ENCODE peak calls at places on chromosomes 12 and 14, in six cellular contexts. One of them, this sample, is unnamed.

GRCh38 chr12:27595231-27595642 is 71.2 kb downstream of the PPFIBP1 start:
- DNase-seq in uterus: peak
- DNase-seq in hepatocyte: peak
- DNase-seq in thoracic aorta: peak
- DNase-seq in H9: no peak
- DNase-seq in CD8-positive, alpha-beta memory T cell: no peak
- DNase-seq in this sample: peak

GRCh38 chr14:74846168-74846567 is 29.8 kb downstream of the PROX2 start:
- DNase-seq in uterus: no peak
- DNase-seq in hepatocyte: peak
- DNase-seq in thoracic aorta: no peak
- DNase-seq in H9: no peak
- DNase-seq in CD8-positive, alpha-beta memory T cell: no peak
- DNase-seq in this sample: no peak

GRCh38 chr12:132630672-132631071 is 12.1 kb downstream of the P2RX2 start:
- DNase-seq in uterus: no peak
- DNase-seq in hepatocyte: no peak
- DNase-seq in thoracic aorta: no peak
- DNase-seq in H9: no peak
- DNase-seq in CD8-positive, alpha-beta memory T cell: no peak
- DNase-seq in this sample: no peak

GRCh38 chr12:105212431-105212830 is 23.5 kb downstream of the APPL2 start:
- DNase-seq in uterus: no peak
- DNase-seq in hepatocyte: no peak
- DNase-seq in thoracic aorta: no peak
- DNase-seq in H9: no peak
- DNase-seq in CD8-positive, alpha-beta memory T cell: no peak
- DNase-seq in this sample: no peak

GRCh38 chr12:52615208-52615868 is 3.0 kb downstream of the KRT73 start:
- DNase-seq in uterus: no peak
- DNase-seq in hepatocyte: no peak
- DNase-seq in thoracic aorta: no peak
- DNase-seq in H9: peak
- DNase-seq in CD8-positive, alpha-beta memory T cell: no peak
- DNase-seq in this sample: no peak

GRCh38 chr12:111216387-111217159 is 152.3 kb downstream of the PHETA1 start:
- DNase-seq in uterus: no peak
- DNase-seq in hepatocyte: no peak
- DNase-seq in thoracic aorta: no peak
- DNase-seq in H9: no peak
- DNase-seq in CD8-positive, alpha-beta memory T cell: no peak
- DNase-seq in this sample: no peak

GRCh38 chr14:55271572-55272414 is 572 bp downstream of the FBXO34 start:
- DNase-seq in uterus: peak
- DNase-seq in hepatocyte: peak
- DNase-seq in thoracic aorta: peak
- DNase-seq in H9: peak
- DNase-seq in CD8-positive, alpha-beta memory T cell: peak
- DNase-seq in this sample: peak

GRCh38 chr14:96263347-96264199 is 7.6 kb downstream of the BDKRB1 start:
- DNase-seq in uterus: no peak
- DNase-seq in hepatocyte: no peak
- DNase-seq in thoracic aorta: no peak
- DNase-seq in H9: no peak
- DNase-seq in CD8-positive, alpha-beta memory T cell: no peak
- DNase-seq in this sample: no peak

GRCh38 chr14:69376439-69376838 is 21.7 kb downstream of the ERH start:
- DNase-seq in uterus: no peak
- DNase-seq in hepatocyte: no peak
- DNase-seq in thoracic aorta: no peak
- DNase-seq in H9: no peak
- DNase-seq in CD8-positive, alpha-beta memory T cell: no peak
- DNase-seq in this sample: no peak

GRCh38 chr12:102806592-102806991 is 110.5 kb downstream of the PAH start:
- DNase-seq in uterus: no peak
- DNase-seq in hepatocyte: no peak
- DNase-seq in thoracic aorta: no peak
- DNase-seq in H9: no peak
- DNase-seq in CD8-positive, alpha-beta memory T cell: no peak
- DNase-seq in this sample: no peak

GRCh38 chr12:14408208-14408607 is 42.7 kb downstream of the ATF7IP start:
- DNase-seq in uterus: no peak
- DNase-seq in hepatocyte: no peak
- DNase-seq in thoracic aorta: no peak
- DNase-seq in H9: no peak
- DNase-seq in CD8-positive, alpha-beta memory T cell: peak
- DNase-seq in this sample: no peak

GRCh38 chr12:1822699-1823098 is 2.3 kb downstream of the LRTM2 start:
- DNase-seq in uterus: no peak
- DNase-seq in hepatocyte: no peak
- DNase-seq in thoracic aorta: no peak
- DNase-seq in H9: no peak
- DNase-seq in CD8-positive, alpha-beta memory T cell: no peak
- DNase-seq in this sample: no peak

GRCh38 chr12:41972196-41972994 is 172.3 kb downstream of the GXYLT1 start:
- DNase-seq in uterus: no peak
- DNase-seq in hepatocyte: no peak
- DNase-seq in thoracic aorta: no peak
- DNase-seq in H9: no peak
- DNase-seq in CD8-positive, alpha-beta memory T cell: no peak
- DNase-seq in this sample: no peak

GRCh38 chr12:79409562-79409961 is 281.2 kb downstream of the PAWR start:
- DNase-seq in uterus: peak
- DNase-seq in hepatocyte: peak
- DNase-seq in thoracic aorta: no peak
- DNase-seq in H9: no peak
- DNase-seq in CD8-positive, alpha-beta memory T cell: no peak
- DNase-seq in this sample: no peak

GRCh38 chr12:4690760-4691159 is 29.4 kb upstream of the GALNT8 start:
- DNase-seq in uterus: no peak
- DNase-seq in hepatocyte: no peak
- DNase-seq in thoracic aorta: no peak
- DNase-seq in H9: no peak
- DNase-seq in CD8-positive, alpha-beta memory T cell: no peak
- DNase-seq in this sample: no peak

GRCh38 chr12:59084758-59085383 is 164.6 kb upstream of the LRIG3 start:
- DNase-seq in uterus: peak
- DNase-seq in hepatocyte: peak
- DNase-seq in thoracic aorta: no peak
- DNase-seq in H9: peak
- DNase-seq in CD8-positive, alpha-beta memory T cell: no peak
- DNase-seq in this sample: peak

GRCh38 chr12:104064031-104064841 is at the start of gene HCFC2:
- DNase-seq in uterus: peak
- DNase-seq in hepatocyte: peak
- DNase-seq in thoracic aorta: peak
- DNase-seq in H9: peak
- DNase-seq in CD8-positive, alpha-beta memory T cell: peak
- DNase-seq in this sample: peak

GRCh38 chr12:113161415-113162016 is 12.0 kb downstream of the CFAP73 start:
- DNase-seq in uterus: no peak
- DNase-seq in hepatocyte: no peak
- DNase-seq in thoracic aorta: no peak
- DNase-seq in H9: peak
- DNase-seq in CD8-positive, alpha-beta memory T cell: no peak
- DNase-seq in this sample: no peak

GRCh38 chr12:24919346-24920001 is 29.4 kb downstream of the BCAT1 start:
- DNase-seq in uterus: no peak
- DNase-seq in hepatocyte: no peak
- DNase-seq in thoracic aorta: no peak
- DNase-seq in H9: no peak
- DNase-seq in CD8-positive, alpha-beta memory T cell: no peak
- DNase-seq in this sample: no peak

GRCh38 chr12:26691234-26691970 is 141.6 kb downstream of the ITPR2 start:
- DNase-seq in uterus: no peak
- DNase-seq in hepatocyte: peak
- DNase-seq in thoracic aorta: no peak
- DNase-seq in H9: peak
- DNase-seq in CD8-positive, alpha-beta memory T cell: no peak
- DNase-seq in this sample: peak

GRCh38 chr14:46734287-46734686 is 82.7 kb upstream of the RPL10L start:
- DNase-seq in uterus: no peak
- DNase-seq in hepatocyte: peak
- DNase-seq in thoracic aorta: no peak
- DNase-seq in H9: no peak
- DNase-seq in CD8-positive, alpha-beta memory T cell: no peak
- DNase-seq in this sample: no peak

GRCh38 chr14:63039800-63040380 is 5.4 kb downstream of the KCNH5 start:
- DNase-seq in uterus: no peak
- DNase-seq in hepatocyte: peak
- DNase-seq in thoracic aorta: no peak
- DNase-seq in H9: no peak
- DNase-seq in CD8-positive, alpha-beta memory T cell: no peak
- DNase-seq in this sample: no peak

GRCh38 chr12:122354958-122355641 is 67.4 kb downstream of the CLIP1 start:
- DNase-seq in uterus: no peak
- DNase-seq in hepatocyte: no peak
- DNase-seq in thoracic aorta: no peak
- DNase-seq in H9: no peak
- DNase-seq in CD8-positive, alpha-beta memory T cell: no peak
- DNase-seq in this sample: no peak

GRCh38 chr12:58414398-58414871 is 473.1 kb downstream of the ATP23 start:
- DNase-seq in uterus: no peak
- DNase-seq in hepatocyte: peak
- DNase-seq in thoracic aorta: no peak
- DNase-seq in H9: no peak
- DNase-seq in CD8-positive, alpha-beta memory T cell: no peak
- DNase-seq in this sample: no peak

GRCh38 chr12:71216725-71217579 is 59.2 kb upstream of the TSPAN8 start:
- DNase-seq in uterus: no peak
- DNase-seq in hepatocyte: peak
- DNase-seq in thoracic aorta: no peak
- DNase-seq in H9: peak
- DNase-seq in CD8-positive, alpha-beta memory T cell: no peak
- DNase-seq in this sample: no peak

GRCh38 chr12:132827763-132828703 is 636 bp downstream of the GOLGA3 start:
- DNase-seq in uterus: no peak
- DNase-seq in hepatocyte: peak
- DNase-seq in thoracic aorta: peak
- DNase-seq in H9: no peak
- DNase-seq in CD8-positive, alpha-beta memory T cell: no peak
- DNase-seq in this sample: peak

GRCh38 chr14:91108941-91109611 is 4.8 kb upstream of the DGLUCY start:
- DNase-seq in uterus: peak
- DNase-seq in hepatocyte: no peak
- DNase-seq in thoracic aorta: no peak
- DNase-seq in H9: no peak
- DNase-seq in CD8-positive, alpha-beta memory T cell: no peak
- DNase-seq in this sample: no peak

GRCh38 chr12:49832836-49833421 is 4.7 kb upstream of the NCKAP5L start:
- DNase-seq in uterus: no peak
- DNase-seq in hepatocyte: no peak
- DNase-seq in thoracic aorta: no peak
- DNase-seq in H9: no peak
- DNase-seq in CD8-positive, alpha-beta memory T cell: no peak
- DNase-seq in this sample: no peak

DNA sequence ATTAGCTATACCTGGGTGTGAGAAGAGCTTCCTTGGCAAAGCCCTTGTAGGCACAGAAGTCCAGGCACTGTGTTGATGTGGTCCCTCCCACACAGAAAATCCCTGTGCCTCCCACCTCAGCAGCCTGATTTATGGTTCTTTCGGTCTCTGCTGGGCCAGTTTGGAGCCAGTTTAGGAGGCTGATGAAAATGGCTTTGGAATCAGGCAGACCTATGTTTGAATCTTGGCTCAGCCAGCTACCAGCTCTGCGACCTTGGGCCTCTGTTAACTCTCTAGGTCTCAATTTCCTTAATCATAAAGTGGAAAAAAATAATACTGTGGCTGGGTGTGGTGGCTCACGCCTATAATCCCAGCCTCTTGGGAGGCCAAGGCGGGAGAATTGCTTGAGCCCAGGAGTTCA is 9.6 kb upstream of the IFT81 start:
- DNase-seq in uterus: no peak
- DNase-seq in hepatocyte: no peak
- DNase-seq in thoracic aorta: no peak
- DNase-seq in H9: no peak
- DNase-seq in CD8-positive, alpha-beta memory T cell: no peak
- DNase-seq in this sample: no peak
- H3K27ac ChIP-seq in uterus: peak
- H3K27ac ChIP-seq in hepatocyte: no peak
- H3K27ac ChIP-seq in thoracic aorta: peak
- H3K27ac ChIP-seq in H9: no peak
- H3K27ac ChIP-seq in CD8-positive, alpha-beta memory T cell: no peak
- H3K27ac ChIP-seq in this sample: peak

GRCh38 chr12:46471404-46471803 is 98.8 kb upstream of the SLC38A2 start:
- DNase-seq in uterus: no peak
- DNase-seq in hepatocyte: no peak
- DNase-seq in thoracic aorta: no peak
- DNase-seq in H9: no peak
- DNase-seq in CD8-positive, alpha-beta memory T cell: no peak
- DNase-seq in this sample: no peak
- H3K27ac ChIP-seq in uterus: no peak
- H3K27ac ChIP-seq in hepatocyte: no peak
- H3K27ac ChIP-seq in thoracic aorta: no peak
- H3K27ac ChIP-seq in H9: no peak
- H3K27ac ChIP-seq in CD8-positive, alpha-beta memory T cell: no peak
- H3K27ac ChIP-seq in this sample: no peak

DNA sequence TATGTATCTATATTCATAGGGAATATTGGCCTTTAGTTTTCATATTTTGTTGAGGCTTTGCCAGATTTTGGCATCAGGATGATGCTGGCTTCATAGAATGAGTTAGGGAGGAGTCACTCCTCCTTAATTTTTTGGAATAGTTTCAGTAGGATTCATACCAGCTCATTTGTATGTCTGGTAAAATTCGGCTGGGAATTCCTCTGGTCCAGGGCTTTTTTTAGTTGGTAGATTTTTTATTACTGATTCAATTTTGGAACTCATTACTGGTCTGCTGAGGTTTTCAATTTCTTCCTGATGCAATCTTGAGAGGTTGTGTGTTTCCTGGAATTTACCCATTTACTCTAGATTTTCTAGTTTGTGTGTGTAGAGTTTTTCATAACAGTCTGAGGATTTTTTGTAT is 175.2 kb downstream of the EPS8 start:
- DNase-seq in uterus: no peak
- DNase-seq in hepatocyte: no peak
- DNase-seq in thoracic aorta: no peak
- DNase-seq in H9: no peak
- DNase-seq in CD8-positive, alpha-beta memory T cell: no peak
- DNase-seq in this sample: no peak
- H3K27ac ChIP-seq in uterus: no peak
- H3K27ac ChIP-seq in hepatocyte: no peak
- H3K27ac ChIP-seq in thoracic aorta: no peak
- H3K27ac ChIP-seq in H9: no peak
- H3K27ac ChIP-seq in CD8-positive, alpha-beta memory T cell: no peak
- H3K27ac ChIP-seq in this sample: no peak

DNA sequence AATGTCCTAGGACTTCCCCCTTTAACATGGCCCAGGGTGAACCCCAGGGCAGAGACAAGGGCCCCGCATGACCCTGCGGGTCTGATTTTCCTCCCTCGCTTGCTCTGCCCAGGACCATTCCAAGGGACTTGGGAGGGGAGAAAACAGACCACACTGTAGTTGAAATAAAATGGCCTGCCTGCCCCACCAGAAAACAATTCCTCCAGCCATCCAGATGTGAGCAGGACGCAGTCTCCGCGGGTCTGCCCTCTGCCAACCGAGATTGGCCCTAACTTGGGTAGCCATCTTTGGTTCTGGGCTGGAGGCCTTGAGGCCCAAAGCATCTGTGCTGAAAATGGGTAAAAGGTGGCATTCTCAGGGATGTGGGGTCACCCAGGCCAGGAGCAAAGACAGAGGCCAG is 75.5 kb downstream of the RFLNA start:
- DNase-seq in uterus: no peak
- DNase-seq in hepatocyte: no peak
- DNase-seq in thoracic aorta: no peak
- DNase-seq in H9: no peak
- DNase-seq in CD8-positive, alpha-beta memory T cell: no peak
- DNase-seq in this sample: peak
- H3K27ac ChIP-seq in uterus: peak
- H3K27ac ChIP-seq in hepatocyte: peak
- H3K27ac ChIP-seq in thoracic aorta: peak
- H3K27ac ChIP-seq in H9: no peak
- H3K27ac ChIP-seq in CD8-positive, alpha-beta memory T cell: no peak
- H3K27ac ChIP-seq in this sample: peak

This sample was measured in ovary.